ENCODE peak calls at places on chromosomes 5 and 9, in nine cellular contexts. One of them, this sample, is unnamed.

GRCh38 chr9:38384990-38385848 is 7.3 kb upstream of the ALDH1B1 start:
- DNase-seq in GM23338: peak
- DNase-seq in fibroblast of pulmonary artery: no peak
- DNase-seq in tibial nerve: no peak
- DNase-seq in CD8-positive, alpha-beta T cell: no peak
- DNase-seq in HepG2: no peak
- DNase-seq in RWPE1: no peak
- DNase-seq in astrocyte: no peak
- DNase-seq in omental fat pad: no peak
- DNase-seq in this sample: no peak

GRCh38 chr9:38293022-38293421 is 99.5 kb upstream of the ALDH1B1 start:
- DNase-seq in GM23338: no peak
- DNase-seq in fibroblast of pulmonary artery: no peak
- DNase-seq in tibial nerve: no peak
- DNase-seq in CD8-positive, alpha-beta T cell: no peak
- DNase-seq in HepG2: no peak
- DNase-seq in RWPE1: no peak
- DNase-seq in astrocyte: no peak
- DNase-seq in omental fat pad: no peak
- DNase-seq in this sample: no peak

GRCh38 chr5:95543017-95543705 is 11.6 kb downstream of the SKIC3 start:
- DNase-seq in GM23338: no peak
- DNase-seq in fibroblast of pulmonary artery: peak
- DNase-seq in tibial nerve: no peak
- DNase-seq in CD8-positive, alpha-beta T cell: no peak
- DNase-seq in HepG2: no peak
- DNase-seq in RWPE1: no peak
- DNase-seq in astrocyte: no peak
- DNase-seq in omental fat pad: no peak
- DNase-seq in this sample: no peak

GRCh38 chr9:109181284-109181683 is 14.2 kb upstream of the FRRS1L start:
- DNase-seq in GM23338: no peak
- DNase-seq in fibroblast of pulmonary artery: no peak
- DNase-seq in tibial nerve: no peak
- DNase-seq in CD8-positive, alpha-beta T cell: no peak
- DNase-seq in HepG2: no peak
- DNase-seq in RWPE1: no peak
- DNase-seq in astrocyte: no peak
- DNase-seq in omental fat pad: no peak
- DNase-seq in this sample: no peak

GRCh38 chr9:115891929-115892328 is 261.7 kb upstream of the PAPPA start:
- DNase-seq in GM23338: no peak
- DNase-seq in fibroblast of pulmonary artery: peak
- DNase-seq in tibial nerve: no peak
- DNase-seq in CD8-positive, alpha-beta T cell: no peak
- DNase-seq in HepG2: no peak
- DNase-seq in RWPE1: no peak
- DNase-seq in astrocyte: peak
- DNase-seq in omental fat pad: no peak
- DNase-seq in this sample: no peak

GRCh38 chr9:123637596-123637939 is 281.6 kb downstream of the CRB2 start:
- DNase-seq in GM23338: no peak
- DNase-seq in fibroblast of pulmonary artery: peak
- DNase-seq in tibial nerve: no peak
- DNase-seq in CD8-positive, alpha-beta T cell: no peak
- DNase-seq in HepG2: no peak
- DNase-seq in RWPE1: no peak
- DNase-seq in astrocyte: peak
- DNase-seq in omental fat pad: no peak
- DNase-seq in this sample: no peak

GRCh38 chr5:57666582-57666981 is 184.0 kb upstream of the ACTBL2 start:
- DNase-seq in GM23338: no peak
- DNase-seq in fibroblast of pulmonary artery: peak
- DNase-seq in tibial nerve: no peak
- DNase-seq in CD8-positive, alpha-beta T cell: no peak
- DNase-seq in HepG2: no peak
- DNase-seq in RWPE1: peak
- DNase-seq in astrocyte: no peak
- DNase-seq in omental fat pad: no peak
- DNase-seq in this sample: no peak

GRCh38 chr5:144876990-144877389 is 706.3 kb downstream of the KCTD16 start:
- DNase-seq in GM23338: no peak
- DNase-seq in fibroblast of pulmonary artery: no peak
- DNase-seq in tibial nerve: no peak
- DNase-seq in CD8-positive, alpha-beta T cell: no peak
- DNase-seq in HepG2: no peak
- DNase-seq in RWPE1: no peak
- DNase-seq in astrocyte: no peak
- DNase-seq in omental fat pad: no peak
- DNase-seq in this sample: no peak

GRCh38 chr5:38670878-38671277 is 114.4 kb upstream of the LIFR start:
- DNase-seq in GM23338: no peak
- DNase-seq in fibroblast of pulmonary artery: peak
- DNase-seq in tibial nerve: peak
- DNase-seq in CD8-positive, alpha-beta T cell: no peak
- DNase-seq in HepG2: no peak
- DNase-seq in RWPE1: no peak
- DNase-seq in astrocyte: peak
- DNase-seq in omental fat pad: no peak
- DNase-seq in this sample: no peak

GRCh38 chr5:38675443-38675842 is 119.0 kb upstream of the LIFR start:
- DNase-seq in GM23338: no peak
- DNase-seq in fibroblast of pulmonary artery: no peak
- DNase-seq in tibial nerve: no peak
- DNase-seq in CD8-positive, alpha-beta T cell: no peak
- DNase-seq in HepG2: no peak
- DNase-seq in RWPE1: no peak
- DNase-seq in astrocyte: no peak
- DNase-seq in omental fat pad: no peak
- DNase-seq in this sample: no peak

GRCh38 chr5:38672059-38672791 is 115.8 kb upstream of the LIFR start:
- DNase-seq in GM23338: no peak
- DNase-seq in fibroblast of pulmonary artery: peak
- DNase-seq in tibial nerve: no peak
- DNase-seq in CD8-positive, alpha-beta T cell: no peak
- DNase-seq in HepG2: peak
- DNase-seq in RWPE1: peak
- DNase-seq in astrocyte: peak
- DNase-seq in omental fat pad: no peak
- DNase-seq in this sample: no peak

GRCh38 chr5:38670066-38670465 is 113.6 kb upstream of the LIFR start:
- DNase-seq in GM23338: no peak
- DNase-seq in fibroblast of pulmonary artery: no peak
- DNase-seq in tibial nerve: no peak
- DNase-seq in CD8-positive, alpha-beta T cell: no peak
- DNase-seq in HepG2: no peak
- DNase-seq in RWPE1: no peak
- DNase-seq in astrocyte: no peak
- DNase-seq in omental fat pad: no peak
- DNase-seq in this sample: no peak

DNA sequence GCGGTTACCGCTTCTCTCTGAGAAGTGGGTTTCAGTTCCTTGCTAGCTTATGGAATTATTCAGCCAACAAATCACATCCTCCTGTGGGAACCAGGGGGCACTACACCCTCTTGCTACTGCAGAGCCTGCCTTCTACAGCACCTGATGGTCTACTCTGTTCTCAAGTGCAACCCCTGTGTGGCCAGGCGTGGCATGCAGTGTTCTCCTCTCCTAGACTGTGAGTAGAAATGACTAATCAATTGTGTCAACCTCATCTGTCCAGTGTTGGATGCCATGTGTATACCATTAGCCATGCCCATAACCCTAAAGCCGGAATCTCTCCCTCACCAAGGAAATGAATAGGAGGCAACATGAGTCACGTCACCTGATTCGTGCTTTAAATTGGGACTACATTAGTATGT is 117.2 kb upstream of the LIFR start:
- DNase-seq in GM23338: peak
- DNase-seq in fibroblast of pulmonary artery: peak
- DNase-seq in tibial nerve: no peak
- DNase-seq in CD8-positive, alpha-beta T cell: no peak
- DNase-seq in HepG2: peak
- DNase-seq in RWPE1: no peak
- DNase-seq in astrocyte: no peak
- DNase-seq in omental fat pad: no peak
- DNase-seq in this sample: no peak
- TF ChIP-seq CTCF in GM23338: peak
- TF ChIP-seq CTCF in fibroblast of pulmonary artery: no peak
- TF ChIP-seq CTCF in tibial nerve: no peak
- TF ChIP-seq CTCF in CD8-positive, alpha-beta T cell: no peak
- TF ChIP-seq CTCF in HepG2: peak
- TF ChIP-seq CTCF in RWPE1: no peak
- TF ChIP-seq CTCF in astrocyte: no peak
- TF ChIP-seq CTCF in omental fat pad: no peak
- TF ChIP-seq CTCF in this sample: peak

DNA sequence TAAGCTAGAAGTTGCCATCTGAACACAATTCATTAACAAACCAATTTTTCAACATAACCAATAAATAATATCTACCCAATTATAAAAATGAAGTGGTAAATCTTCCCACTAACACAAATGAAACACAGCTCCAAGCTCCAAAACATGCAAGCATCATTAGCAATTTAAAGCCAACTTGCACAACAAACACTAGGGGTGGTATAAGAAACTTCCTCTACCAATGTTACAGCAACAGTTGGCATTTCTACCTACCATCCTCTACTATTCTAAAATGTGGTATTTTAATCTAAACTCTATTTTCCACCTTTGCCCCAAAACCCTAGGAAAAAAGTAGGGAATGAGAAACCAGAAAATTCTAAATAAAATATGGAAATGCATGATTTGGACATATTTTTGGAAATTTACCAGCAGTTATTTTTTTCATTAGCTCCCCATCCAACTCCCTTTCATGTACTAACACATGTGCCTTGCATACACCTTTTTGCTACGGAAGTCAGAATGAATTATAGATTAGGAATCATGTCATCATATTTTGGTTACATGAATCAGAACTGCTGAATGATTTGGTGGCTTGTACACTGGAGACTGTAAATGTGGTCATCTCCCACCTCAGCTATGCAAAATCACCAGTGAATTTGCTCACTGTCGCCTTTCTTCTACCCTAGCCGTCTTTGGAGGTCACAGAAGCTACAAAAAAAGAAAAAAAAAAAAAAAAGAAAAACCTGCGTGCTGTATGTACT is 4.1 kb downstream of the NR6A1 start:
- DNase-seq in GM23338: peak
- DNase-seq in fibroblast of pulmonary artery: no peak
- DNase-seq in tibial nerve: no peak
- DNase-seq in CD8-positive, alpha-beta T cell: no peak
- DNase-seq in HepG2: no peak
- DNase-seq in RWPE1: peak
- DNase-seq in astrocyte: no peak
- DNase-seq in omental fat pad: no peak
- DNase-seq in this sample: no peak
- TF ChIP-seq CTCF in GM23338: peak
- TF ChIP-seq CTCF in fibroblast of pulmonary artery: peak
- TF ChIP-seq CTCF in tibial nerve: no peak
- TF ChIP-seq CTCF in CD8-positive, alpha-beta T cell: no peak
- TF ChIP-seq CTCF in HepG2: no peak
- TF ChIP-seq CTCF in RWPE1: peak
- TF ChIP-seq CTCF in astrocyte: peak
- TF ChIP-seq CTCF in omental fat pad: no peak
- TF ChIP-seq CTCF in this sample: no peak

GRCh38 chr9:98191210-98191609 is 1.2 kb downstream of the CORO2A start:
- DNase-seq in GM23338: no peak
- DNase-seq in fibroblast of pulmonary artery: no peak
- DNase-seq in tibial nerve: no peak
- DNase-seq in CD8-positive, alpha-beta T cell: no peak
- DNase-seq in HepG2: no peak
- DNase-seq in RWPE1: no peak
- DNase-seq in astrocyte: no peak
- DNase-seq in omental fat pad: no peak
- DNase-seq in this sample: no peak

GRCh38 chr9:98190757-98191105 is 1.7 kb downstream of the CORO2A start:
- DNase-seq in GM23338: no peak
- DNase-seq in fibroblast of pulmonary artery: no peak
- DNase-seq in tibial nerve: no peak
- DNase-seq in CD8-positive, alpha-beta T cell: no peak
- DNase-seq in HepG2: no peak
- DNase-seq in RWPE1: no peak
- DNase-seq in astrocyte: no peak
- DNase-seq in omental fat pad: no peak
- DNase-seq in this sample: no peak

GRCh38 chr9:98191615-98192502 is 578 bp downstream of the CORO2A start:
- DNase-seq in GM23338: peak
- DNase-seq in fibroblast of pulmonary artery: no peak
- DNase-seq in tibial nerve: no peak
- DNase-seq in CD8-positive, alpha-beta T cell: peak
- DNase-seq in HepG2: no peak
- DNase-seq in RWPE1: peak
- DNase-seq in astrocyte: no peak
- DNase-seq in omental fat pad: no peak
- DNase-seq in this sample: peak

GRCh38 chr9:98193336-98193944 is 1.0 kb upstream of the CORO2A start:
- DNase-seq in GM23338: no peak
- DNase-seq in fibroblast of pulmonary artery: no peak
- DNase-seq in tibial nerve: no peak
- DNase-seq in CD8-positive, alpha-beta T cell: no peak
- DNase-seq in HepG2: no peak
- DNase-seq in RWPE1: no peak
- DNase-seq in astrocyte: no peak
- DNase-seq in omental fat pad: no peak
- DNase-seq in this sample: no peak

DNA sequence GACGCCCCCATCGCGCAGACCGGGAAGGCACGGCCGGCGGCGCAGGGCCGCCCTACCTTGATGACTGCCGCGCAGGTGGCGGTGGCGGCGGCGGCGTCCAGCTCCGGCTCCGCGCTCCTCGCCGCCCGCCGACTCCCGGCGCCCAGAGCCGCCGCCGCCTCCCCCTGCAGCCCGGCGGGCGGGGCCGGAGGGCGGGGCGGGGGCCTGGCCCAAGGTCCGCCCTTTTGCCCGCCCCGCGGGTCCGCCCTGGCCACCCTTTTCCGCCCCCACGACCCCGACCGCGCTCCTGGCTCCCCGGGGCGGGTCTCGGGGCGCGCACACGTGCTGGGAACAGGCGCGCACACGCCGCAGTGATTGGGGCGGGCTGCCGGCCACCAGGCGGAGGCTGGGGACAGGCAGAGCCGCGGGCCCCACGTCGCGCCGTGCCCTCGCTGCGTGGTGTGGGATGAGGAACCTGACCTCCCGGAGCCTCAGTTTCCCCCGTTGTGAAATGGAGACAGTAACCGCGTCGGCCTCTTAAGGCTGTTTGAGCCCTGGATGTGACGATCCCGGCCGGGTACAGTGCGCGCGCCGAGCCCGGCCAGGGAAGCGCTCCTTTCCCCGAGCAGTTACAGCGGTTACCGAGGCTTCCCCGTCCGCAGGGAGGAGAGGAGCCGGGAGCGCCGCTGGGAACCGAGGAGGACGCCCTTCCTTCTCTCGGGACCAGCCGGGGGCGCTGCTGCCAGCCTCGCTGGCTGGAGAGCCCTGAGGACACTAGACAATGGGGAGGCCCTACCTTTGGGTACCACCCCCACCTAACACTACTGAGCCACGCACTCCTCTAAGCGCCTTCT is at the start of gene CORO2A:
- DNase-seq in GM23338: peak
- DNase-seq in fibroblast of pulmonary artery: peak
- DNase-seq in tibial nerve: peak
- DNase-seq in CD8-positive, alpha-beta T cell: peak
- DNase-seq in HepG2: peak
- DNase-seq in RWPE1: peak
- DNase-seq in astrocyte: peak
- DNase-seq in omental fat pad: no peak
- DNase-seq in this sample: peak
- TF ChIP-seq CTCF in GM23338: peak
- TF ChIP-seq CTCF in fibroblast of pulmonary artery: peak
- TF ChIP-seq CTCF in tibial nerve: peak
- TF ChIP-seq CTCF in CD8-positive, alpha-beta T cell: no peak
- TF ChIP-seq CTCF in HepG2: peak
- TF ChIP-seq CTCF in RWPE1: peak
- TF ChIP-seq CTCF in astrocyte: peak
- TF ChIP-seq CTCF in omental fat pad: no peak
- TF ChIP-seq CTCF in this sample: no peak

GRCh38 chr5:83703059-83703458 is 17.6 kb downstream of the HAPLN1 start:
- DNase-seq in GM23338: no peak
- DNase-seq in fibroblast of pulmonary artery: no peak
- DNase-seq in tibial nerve: no peak
- DNase-seq in CD8-positive, alpha-beta T cell: no peak
- DNase-seq in HepG2: no peak
- DNase-seq in RWPE1: no peak
- DNase-seq in astrocyte: no peak
- DNase-seq in omental fat pad: no peak
- DNase-seq in this sample: no peak
- TF ChIP-seq CTCF in GM23338: no peak
- TF ChIP-seq CTCF in fibroblast of pulmonary artery: no peak
- TF ChIP-seq CTCF in tibial nerve: no peak
- TF ChIP-seq CTCF in CD8-positive, alpha-beta T cell: no peak
- TF ChIP-seq CTCF in HepG2: no peak
- TF ChIP-seq CTCF in RWPE1: no peak
- TF ChIP-seq CTCF in astrocyte: no peak
- TF ChIP-seq CTCF in omental fat pad: no peak
- TF ChIP-seq CTCF in this sample: no peak

This sample was measured in endothelial cell.